ENCODE peak calls at places on chromosomes 13 and 19, in nine cellular contexts. G is heart right ventricle; D is EL; N is MCF 10A; O is naive thymus-derived CD8-positive, alpha-beta T cell; M is kidney; P is skeletal muscle cell; I is fibroblast of mammary gland; U is NCI-H1092. E is an unnamed sample.

GRCh38 chr19:54114340-54114826 is 1.1 kb downstream of the TFPT start:
- DNase-seq in G (peak; percentile 54), D (peak; percentile 52), N (no peak), O (peak; percentile 37), M (peak; percentile 85), P (no peak), I (peak; percentile 38), U (no peak), E (no peak)

GRCh38 chr13:41562083-41562482 is 104.7 kb downstream of the RGCC start:
- DNase-seq in G (peak; percentile 60), D (peak; percentile 86), N (peak; percentile 23), O (no peak), M (no peak), P (peak; percentile 84), I (peak; percentile 87), U (no peak), E (no peak)

GRCh38 chr19:39397360-39398296 is 6.5 kb downstream of the MED29 start:
- DNase-seq in G (peak; percentile 88), D (peak; percentile 82), N (peak; percentile 92), O (peak; percentile 90), M (peak; percentile 96), P (no peak), I (peak; percentile 85), U (peak; percentile 21), E (peak; percentile 92)

GRCh38 chr19:17830567-17831418 is 9.5 kb upstream of the INSL3 start:
- DNase-seq in G (peak; percentile 39), D (peak; percentile 34), N (no peak), O (peak; percentile 43), M (peak; percentile 94), P (peak; percentile 35), I (peak; percentile 75), U (peak; percentile 60), E (peak; percentile 90)

GRCh38 chr13:46761174-46761573 is 35.8 kb downstream of the ESD start:
- DNase-seq in G (no peak), D (no peak), N (no peak), O (no peak), M (no peak), P (no peak), I (no peak), U (no peak), E (no peak)

GRCh38 chr13:96229356-96229755 is 139.4 kb downstream of the HS6ST3 start:
- DNase-seq in G (no peak), D (peak; percentile 25), N (peak; percentile 60), O (no peak), M (no peak), P (no peak), I (peak; percentile 16), U (no peak), E (peak; percentile 69)

GRCh38 chr13:47409778-47410177 is 512.9 kb upstream of the HTR2A start:
- DNase-seq in G (no peak), D (no peak), N (no peak), O (no peak), M (no peak), P (no peak), I (no peak), U (no peak), E (no peak)

GRCh38 chr13:99265823-99266426 is 7.7 kb upstream of the GPR18 start:
- DNase-seq in G (no peak), D (peak; percentile 57), N (peak; percentile 60), O (peak; percentile 56), M (no peak), P (no peak), I (peak; percentile 69), U (peak; percentile 44), E (peak; percentile 87)

GRCh38 chr13:51579676-51580075 is 4.6 kb upstream of the WDFY2 start:
- DNase-seq in G (no peak), D (no peak), N (no peak), O (no peak), M (no peak), P (no peak), I (no peak), U (no peak), E (no peak)

GRCh38 chr19:10209305-10209704 is 14.6 kb upstream of the DNMT1 start:
- DNase-seq in G (no peak), D (peak; percentile 59), N (no peak), O (no peak), M (no peak), P (no peak), I (peak; percentile 65), U (no peak), E (no peak)

GRCh38 chr19:49558591-49558990 is 21.8 kb downstream of the NOSIP start:
- DNase-seq in G (no peak), D (no peak), N (no peak), O (no peak), M (no peak), P (no peak), I (no peak), U (no peak), E (no peak)

GRCh38 chr19:52142001-52142595 is 2.4 kb upstream of the ZNF616 start:
- DNase-seq in G (no peak), D (no peak), N (no peak), O (no peak), M (no peak), P (no peak), I (no peak), U (no peak), E (no peak)

GRCh38 chr19:36139120-36139472 is 770 bp upstream of the CAPNS1 start:
- DNase-seq in G (no peak), D (no peak), N (no peak), O (no peak), M (no peak), P (no peak), I (no peak), U (no peak), E (no peak)

GRCh38 chr19:23283925-23284324 is 33.7 kb upstream of the ZNF724 start:
- DNase-seq in G (peak; percentile 12), D (peak; percentile 53), N (peak; percentile 27), O (peak; percentile 48), M (no peak), P (no peak), I (peak; percentile 37), U (no peak), E (peak; percentile 85)

E was measured in NAMALWA.